ENCODE peak calls at places on chromosomes 12 and 14, in six cellular contexts. One of them, this sample, is unnamed.

GRCh38 chr14:76698631-76699030 is 62.6 kb upstream of the VASH1 start:
- DNase-seq in stimulated activated CD4-positive, alpha-beta T cell treated with anti-CD3 and anti-CD28 coated beads, Interleukin-15, amount 100 ng/mL, for 24 hours: no peak
- DNase-seq in SHP77: no peak
- DNase-seq in astrocyte of the spinal cord: no peak
- DNase-seq in kidney tubule cell: no peak
- DNase-seq in stromal cell of bone marrow: no peak
- DNase-seq in this sample: no peak

GRCh38 chr12:131129839-131130238 is 176.1 kb downstream of the ADGRD1 start:
- DNase-seq in astrocyte of the spinal cord: no peak
- DNase-seq in SHP77: no peak
- DNase-seq in stromal cell of bone marrow: no peak
- DNase-seq in kidney tubule cell: peak; percentile 85
- DNase-seq in stimulated activated CD4-positive, alpha-beta T cell treated with anti-CD3 and anti-CD28 coated beads, Interleukin-15, amount 100 ng/mL, for 24 hours: no peak
- DNase-seq in this sample: no peak

GRCh38 chr12:51752490-51752889 is 96.0 kb downstream of the FIGNL2 start:
- DNase-seq in stromal cell of bone marrow: peak; percentile 95
- DNase-seq in SHP77: no peak
- DNase-seq in kidney tubule cell: peak; percentile 90
- DNase-seq in astrocyte of the spinal cord: peak; percentile 82
- DNase-seq in stimulated activated CD4-positive, alpha-beta T cell treated with anti-CD3 and anti-CD28 coated beads, Interleukin-15, amount 100 ng/mL, for 24 hours: no peak
- DNase-seq in this sample: peak; percentile 91

GRCh38 chr12:78229491-78230209 is 399.0 kb downstream of the NAV3 start:
- DNase-seq in astrocyte of the spinal cord: peak; percentile 45
- DNase-seq in SHP77: peak; percentile 2
- DNase-seq in stimulated activated CD4-positive, alpha-beta T cell treated with anti-CD3 and anti-CD28 coated beads, Interleukin-15, amount 100 ng/mL, for 24 hours: peak; percentile 28
- DNase-seq in stromal cell of bone marrow: no peak
- DNase-seq in kidney tubule cell: peak; percentile 62
- DNase-seq in this sample: no peak

GRCh38 chr14:103404032-103404918 is 19.1 kb downstream of the MARK3 start:
- DNase-seq in SHP77: no peak
- DNase-seq in stromal cell of bone marrow: no peak
- DNase-seq in kidney tubule cell: no peak
- DNase-seq in stimulated activated CD4-positive, alpha-beta T cell treated with anti-CD3 and anti-CD28 coated beads, Interleukin-15, amount 100 ng/mL, for 24 hours: no peak
- DNase-seq in astrocyte of the spinal cord: no peak
- DNase-seq in this sample: no peak

GRCh38 chr12:75850751-75851462 is 180.7 kb downstream of the PHLDA1 start:
- DNase-seq in kidney tubule cell: peak; percentile 86
- DNase-seq in astrocyte of the spinal cord: peak; percentile 65
- DNase-seq in SHP77: no peak
- DNase-seq in stimulated activated CD4-positive, alpha-beta T cell treated with anti-CD3 and anti-CD28 coated beads, Interleukin-15, amount 100 ng/mL, for 24 hours: no peak
- DNase-seq in stromal cell of bone marrow: peak; percentile 78
- DNase-seq in this sample: peak; percentile 44

GRCh38 chr12:13114251-13115052 is 11.0 kb upstream of the GSG1 start:
- DNase-seq in stimulated activated CD4-positive, alpha-beta T cell treated with anti-CD3 and anti-CD28 coated beads, Interleukin-15, amount 100 ng/mL, for 24 hours: no peak
- DNase-seq in kidney tubule cell: peak; percentile 59
- DNase-seq in astrocyte of the spinal cord: no peak
- DNase-seq in stromal cell of bone marrow: no peak
- DNase-seq in SHP77: no peak
- DNase-seq in this sample: no peak

GRCh38 chr12:47686645-47687240 is 19.1 kb downstream of the RPAP3 start:
- DNase-seq in SHP77: peak; percentile 30
- DNase-seq in stimulated activated CD4-positive, alpha-beta T cell treated with anti-CD3 and anti-CD28 coated beads, Interleukin-15, amount 100 ng/mL, for 24 hours: peak; percentile 15
- DNase-seq in kidney tubule cell: peak; percentile 49
- DNase-seq in stromal cell of bone marrow: peak; percentile 33
- DNase-seq in astrocyte of the spinal cord: peak; percentile 55
- DNase-seq in this sample: no peak

GRCh38 chr14:104601786-104602185 is 2.8 kb downstream of the TMEM179 start:
- DNase-seq in kidney tubule cell: no peak
- DNase-seq in SHP77: no peak
- DNase-seq in stromal cell of bone marrow: no peak
- DNase-seq in stimulated activated CD4-positive, alpha-beta T cell treated with anti-CD3 and anti-CD28 coated beads, Interleukin-15, amount 100 ng/mL, for 24 hours: no peak
- DNase-seq in astrocyte of the spinal cord: no peak
- DNase-seq in this sample: peak; percentile 21

GRCh38 chr12:22334696-22335290 is at the start of gene ST8SIA1:
- DNase-seq in kidney tubule cell: peak; percentile 58
- DNase-seq in stromal cell of bone marrow: no peak
- DNase-seq in SHP77: no peak
- DNase-seq in stimulated activated CD4-positive, alpha-beta T cell treated with anti-CD3 and anti-CD28 coated beads, Interleukin-15, amount 100 ng/mL, for 24 hours: peak; percentile 70
- DNase-seq in astrocyte of the spinal cord: peak; percentile 27
- DNase-seq in this sample: no peak

GRCh38 chr12:107736914-107737313 is 24.0 kb downstream of the PRDM4 start:
- DNase-seq in astrocyte of the spinal cord: no peak
- DNase-seq in SHP77: no peak
- DNase-seq in kidney tubule cell: no peak
- DNase-seq in stimulated activated CD4-positive, alpha-beta T cell treated with anti-CD3 and anti-CD28 coated beads, Interleukin-15, amount 100 ng/mL, for 24 hours: no peak
- DNase-seq in stromal cell of bone marrow: no peak
- DNase-seq in this sample: no peak